ENCODE peak calls at places on chromosomes 3 and 15, in eight cellular contexts. T is bronchial epithelial cell; H is WTC11; R is hippocampal formation; X is activated T-helper 2 cell treated with anti-CD3 and anti-CD28 coated beads, Interferon-gamma antibody, Interleukin-2, Interleukin-4, amounts not matched to agents 10 μg/mL and 5 μg/mL and 100 μg/mL, durations not matched to agents 14 hours and 24 hours and 36 hours; E is HEK293T; I is left ventricle myocardium inferior; U is NCI-H1436. L is an unnamed sample.

GRCh38 chr15:91522609-91523332 is 330.7 kb upstream of the SLCO3A1 start:
- DNase-seq in U (no peak), R (peak; percentile 47), H (no peak), T (peak; percentile 18), E (no peak), X (no peak), I (no peak), L (no peak)

GRCh38 chr3:52056521-52056967 is at the start of gene DUSP7:
- DNase-seq in E (peak; percentile 71), I (peak; percentile 79), X (peak; percentile 70), H (peak; percentile 64), U (peak; percentile 26), T (no peak), R (peak; percentile 64), L (peak; percentile 76)

GRCh38 chr15:42721016-42721415 is 15.9 kb downstream of the CDAN1 start:
- DNase-seq in H (no peak), X (no peak), I (no peak), T (peak; percentile 97), R (no peak), E (no peak), U (no peak), L (no peak)

GRCh38 chr15:68735610-68736009 is 85.1 kb downstream of the ANP32A start:
- DNase-seq in H (no peak), U (no peak), R (no peak), E (no peak), T (no peak), I (no peak), X (no peak), L (no peak)

GRCh38 chr15:81012588-81012987 is 11.9 kb downstream of the TLNRD1 start:
- DNase-seq in X (no peak), R (no peak), T (no peak), H (no peak), I (no peak), U (no peak), E (no peak), L (no peak)

GRCh38 chr3:114451561-114452018 is 157.8 kb downstream of the TIGIT start:
- DNase-seq in X (no peak), E (no peak), H (no peak), U (no peak), T (no peak), R (peak; percentile 31), I (peak; percentile 23), L (peak; percentile 54)

GRCh38 chr3:150054635-150055034 is 83.9 kb upstream of the PFN2 start:
- DNase-seq in T (no peak), H (no peak), I (no peak), U (no peak), R (no peak), X (no peak), E (no peak), L (no peak)

GRCh38 chr3:125332504-125332903 is 42.6 kb downstream of the ZNF148 start:
- DNase-seq in U (no peak), I (no peak), E (no peak), R (no peak), T (no peak), X (no peak), H (no peak), L (no peak)

GRCh38 chr3:95356764-95357501 is 1294.1 kb downstream of the NSUN3 start:
- DNase-seq in U (no peak), H (no peak), T (no peak), R (no peak), X (no peak), E (no peak), I (no peak), L (no peak)

GRCh38 chr3:49668414-49668797 is 5.7 kb upstream of the APEH start:
- DNase-seq in U (no peak), T (no peak), I (no peak), E (no peak), X (no peak), H (no peak), R (no peak), L (no peak)

GRCh38 chr15:28096411-28096719 is 2.8 kb downstream of the OCA2 start:
- DNase-seq in I (no peak), E (no peak), H (no peak), R (no peak), X (no peak), U (no peak), T (no peak), L (no peak)

GRCh38 chr15:82043726-82044372 is 2.0 kb downstream of the MEX3B start:
- DNase-seq in U (no peak), T (no peak), E (no peak), X (no peak), H (peak; percentile 48), R (no peak), I (no peak), L (no peak)

GRCh38 chr3:129549006-129549800 is 6.2 kb downstream of the H1-8 start:
- DNase-seq in T (peak; percentile 80), R (no peak), E (no peak), I (no peak), U (no peak), H (no peak), X (no peak), L (no peak)

GRCh38 chr3:185729335-185729715 is 95.5 kb downstream of the IGF2BP2 start:
- DNase-seq in H (no peak), R (no peak), E (no peak), T (peak; percentile 97), U (no peak), X (no peak), I (no peak), L (no peak)

GRCh38 chr15:68599560-68600071 is 20.8 kb downstream of the CORO2B start:
- DNase-seq in I (peak; percentile 22), E (no peak), U (peak; percentile 94), H (peak; percentile 80), R (peak; percentile 20), X (no peak), T (no peak), L (peak; percentile 50)

GRCh38 chr3:149085828-149086231 is 503 bp downstream of the HLTF start:
- DNase-seq in I (no peak), H (no peak), R (no peak), E (peak; percentile 23), T (peak; percentile 29), X (no peak), U (peak; percentile 26), L (peak; percentile 41)

GRCh38 chr3:16300881-16301359 is 35.9 kb downstream of the OXNAD1 start:
- DNase-seq in H (no peak), I (no peak), T (no peak), E (no peak), R (no peak), U (no peak), X (peak; percentile 58), L (no peak)

GRCh38 chr3:182807056-182807455 is 13.8 kb downstream of the ATP11B start:
- DNase-seq in T (no peak), R (no peak), H (no peak), U (no peak), E (no peak), X (no peak), I (no peak), L (no peak)

GRCh38 chr15:92693922-92694331 is 38.4 kb upstream of the FAM174B start:
- DNase-seq in I (no peak), T (peak; percentile 10), X (no peak), R (peak; percentile 14), U (peak; percentile 25), E (peak; percentile 74), H (peak; percentile 71), L (no peak)

GRCh38 chr3:132342183-132342582 is 25.0 kb downstream of the ACP3 start:
- DNase-seq in I (no peak), H (no peak), U (no peak), R (no peak), X (no peak), E (no peak), T (peak; percentile 52), L (no peak)

GRCh38 chr3:28286595-28286994 is 45.2 kb downstream of the CMC1 start:
- DNase-seq in E (peak; percentile 24), H (no peak), U (no peak), I (no peak), X (no peak), T (peak; percentile 52), R (no peak), L (no peak)

GRCh38 chr3:187694801-187695200 is 7.6 kb downstream of the RTP2 start:
- DNase-seq in T (no peak), H (no peak), I (no peak), U (no peak), X (no peak), E (no peak), R (no peak), L (no peak)

GRCh38 chr15:77901921-77902750 is 175.4 kb downstream of the TBC1D2B start:
- DNase-seq in I (no peak), R (no peak), T (no peak), U (no peak), E (peak; percentile 32), X (no peak), H (peak; percentile 50), L (no peak)

GRCh38 chr15:50676799-50677483 is 9.7 kb downstream of the TRPM7 start:
- DNase-seq in T (peak; percentile 54), X (no peak), I (no peak), R (no peak), U (no peak), H (no peak), E (no peak), L (no peak)

GRCh38 chr15:68843425-68844311 is 23.0 kb upstream of the ANP32A start:
- DNase-seq in R (no peak), I (no peak), H (peak; percentile 65), E (peak; percentile 72), X (no peak), U (no peak), T (no peak), L (no peak)

GRCh38 chr3:127204841-127205582 is 12.1 kb downstream of the PRR23E start:
- DNase-seq in I (no peak), E (no peak), X (no peak), R (no peak), T (no peak), H (no peak), U (no peak), L (no peak)

GRCh38 chr15:34603095-34603494 is 19.6 kb upstream of the GOLGA8B start:
- DNase-seq in T (no peak), E (no peak), U (no peak), H (no peak), I (no peak), R (no peak), X (no peak), L (no peak)

GRCh38 chr3:57160046-57160730 is 5.0 kb downstream of the IL17RD start:
- DNase-seq in H (no peak), X (no peak), E (no peak), U (no peak), R (no peak), T (no peak), I (peak; percentile 64), L (peak; percentile 21)

GRCh38 chr3:126472277-126473006 is 3.2 kb downstream of the ZXDC start:
- DNase-seq in X (no peak), I (peak; percentile 39), E (peak; percentile 41), T (peak; percentile 96), R (peak; percentile 38), U (peak; percentile 41), H (no peak), L (peak; percentile 88)

GRCh38 chr3:173410836-173411235 is 13.3 kb downstream of the NLGN1 start:
- DNase-seq in I (no peak), T (no peak), H (no peak), R (no peak), X (no peak), U (peak; percentile 12), E (no peak), L (no peak)

GRCh38 chr3:47057212-47057671 is 77.8 kb downstream of the NBEAL2 start:
- DNase-seq in H (no peak), T (peak; percentile 57), E (no peak), X (peak; percentile 47), I (no peak), U (no peak), R (no peak), L (no peak)

GRCh38 chr3:118495243-118495642 is 539.4 kb downstream of the IGSF11 start:
- DNase-seq in I (no peak), E (no peak), T (no peak), H (no peak), U (no peak), X (no peak), R (no peak), L (no peak)

GRCh38 chr3:34364345-34364744 is 565.9 kb downstream of the PDCD6IP start:
- DNase-seq in I (no peak), H (no peak), T (peak; percentile 81), E (no peak), U (no peak), R (no peak), X (no peak), L (no peak)

GRCh38 chr15:101198820-101199219 is 53.0 kb downstream of the CHSY1 start:
- DNase-seq in H (no peak), X (no peak), U (no peak), T (no peak), R (no peak), I (no peak), E (no peak), L (no peak)